ENCODE peak calls at places on chromosomes 4 and X, in five cellular contexts. Z is breast epithelium, F is suprapubic skin, G is IMR-90, V is heart right ventricle. S is an unnamed sample. For H3K4me1, the result is how much of the 10 kb centered on the place peaks cover.

GRCh38 chrX:40248822-40249221 is 151.1 kb upstream of the BCOR start:
- DNase-seq in Z (no peak), G (no peak), V (no peak), F (no peak), S (no peak)

GRCh38 chrX:20519077-20519617 is 252.4 kb upstream of the RPS6KA3 start:
- DNase-seq in V (no peak), G (no peak), Z (no peak), F (no peak), S (no peak)

GRCh38 chr4:177583000-177583399 is 140.8 kb upstream of the AGA start:
- DNase-seq in Z (no peak), V (no peak), G (peak), F (no peak), S (no peak)

GRCh38 chr4:53014881-53015280 is 152.8 kb downstream of the RASL11B start:
- DNase-seq in V (no peak), F (no peak), Z (no peak), G (peak), S (no peak)

GRCh38 chr4:95921470-95921869 is 81.6 kb downstream of the PDHA2 start:
- DNase-seq in Z (no peak), G (no peak), V (no peak), F (no peak), S (no peak)

GRCh38 chr4:39932776-39933402 is 44.8 kb downstream of the PDS5A start:
- DNase-seq in V (no peak), Z (no peak), G (no peak), F (no peak), S (no peak)

GRCh38 chrX:25105251-25105650 is 89.5 kb upstream of the ARX start:
- DNase-seq in F (no peak), G (no peak), V (no peak), Z (no peak), S (no peak)

GRCh38 chrX:16683007-16683664 is 29.3 kb downstream of the CTPS2 start:
- DNase-seq in G (no peak), F (no peak), Z (no peak), V (no peak), S (no peak)

GRCh38 chrX:38282044-38282443 is 45.3 kb downstream of the RPGR start:
- DNase-seq in V (peak), F (no peak), G (no peak), Z (no peak), S (no peak)

GRCh38 chrX:11756354-11757318 is 1.4 kb upstream of the MSL3 start:
- DNase-seq in F (no peak), G (no peak), Z (no peak), V (no peak), S (no peak)

GRCh38 chr4:181685911-181686310 is 557.3 kb upstream of the TENM3 start:
- DNase-seq in Z (no peak), G (peak), F (no peak), V (no peak), S (no peak)

GRCh38 chrX:48467331-48467761 is 2.7 kb downstream of the SLC38A5 start:
- DNase-seq in V (no peak), Z (no peak), G (no peak), F (no peak), S (no peak)

GRCh38 chrX:100098660-100099375 is 311.3 kb downstream of the PCDH19 start:
- DNase-seq in G (no peak), Z (no peak), F (no peak), V (no peak), S (no peak)

GRCh38 chrX:31483336-31483735 is 411.5 kb upstream of the FTHL17 start:
- DNase-seq in Z (no peak), G (peak), F (no peak), V (no peak), S (no peak)

GRCh38 chr4:29079260-29079659 is 1640.9 kb upstream of the PCDH7 start:
- DNase-seq in F (no peak), Z (no peak), G (no peak), V (no peak), S (no peak)

GRCh38 chr4:78058591-78059523 is 1.7 kb downstream of the FRAS1 start:
- DNase-seq in F (peak), Z (no peak), G (no peak), V (peak), S (peak)

GRCh38 chr4:72951628-72952027 is 117.9 kb downstream of the COX18 start:
- DNase-seq in Z (no peak), G (no peak), V (no peak), F (no peak), S (no peak)

GRCh38 chr4:44194365-44194764 is 254.2 kb downstream of the KCTD8 start:
- DNase-seq in Z (no peak), G (no peak), V (no peak), F (no peak), S (no peak)

GRCh38 chr4:10033191-10033881 is 12.0 kb upstream of the SLC2A9 start:
- DNase-seq in Z (no peak), F (peak), V (no peak), G (peak), S (no peak)

GRCh38 chr4:14092741-14093140 is 465.2 kb upstream of the BOD1L1 start:
- DNase-seq in Z (no peak), G (no peak), F (no peak), V (no peak), S (no peak)

GRCh38 chrX:113473418-113473817 is 632.8 kb upstream of the AMOT start:
- DNase-seq in V (no peak), Z (no peak), G (no peak), F (no peak), S (no peak)

GRCh38 chr4:122776916-122777315 is 44.4 kb downstream of the BBS12 start:
- DNase-seq in G (no peak), Z (no peak), V (no peak), F (no peak), S (no peak)

GRCh38 chr4:119135721-119136121 is at the start of gene MYOZ2:
- DNase-seq in V (no peak), F (no peak), G (peak), Z (no peak), S (no peak)

GRCh38 chr4:71472946-71473345 is 134.1 kb downstream of the SLC4A4 start:
- DNase-seq in F (no peak), G (peak), Z (no peak), V (no peak), S (no peak)

GRCh38 chr4:24657768-24658617 is 73.6 kb upstream of the DHX15 start:
- DNase-seq in Z (peak), F (no peak), V (peak), G (peak), S (no peak)

GRCh38 chr4:155009288-155009687 is 199.1 kb upstream of the NPY2R start:
- DNase-seq in V (no peak), F (no peak), Z (no peak), G (no peak), S (no peak)

GRCh38 chr4:153223418-153223792 is 19.2 kb downstream of the TRIM2 start:
- DNase-seq in V (no peak), F (no peak), G (no peak), Z (no peak), S (no peak)

GRCh38 chrX:10109695-10110094 is 47.1 kb upstream of the CLCN4 start:
- DNase-seq in V (peak), F (no peak), G (no peak), Z (no peak), S (no peak)

GRCh38 chrX:739611-740010 is 109.0 kb downstream of the SHOX start:
- DNase-seq in Z (no peak), F (no peak), G (no peak), V (no peak), S (no peak)

GRCh38 chr4:28211714-28212470 is 1351.3 kb downstream of the STIM2 start:
- DNase-seq in V (no peak), F (no peak), Z (no peak), G (peak), S (no peak)

GRCh38 chrX:1537031-1537715 is at the start of gene P2RY8:
- DNase-seq in F (peak), Z (no peak), G (no peak), V (peak), S (peak)

GRCh38 chr4:1537410-1538095 is 131.3 kb upstream of the NKX1-1 start:
- DNase-seq in Z (no peak), G (no peak), F (no peak), V (peak), S (no peak)

GRCh38 chr4:71360844-71361243 is 22.0 kb downstream of the SLC4A4 start:
- DNase-seq in V (no peak), F (no peak), Z (no peak), G (no peak), S (no peak)

GRCh38 chr4:82381235-82381634 is 7.4 kb upstream of the HNRNPD start:
- DNase-seq in G (no peak), Z (no peak), V (no peak), F (no peak), S (no peak)

GRCh38 chr4:70873216-70873615 is 29.0 kb upstream of the MOB1B start:
- DNase-seq in Z (no peak), G (no peak), V (no peak), F (no peak), S (no peak)

GRCh38 chrX:68695206-68695845 is 47.9 kb downstream of the STARD8 start:
- DNase-seq in Z (no peak), G (no peak), F (no peak), V (no peak), S (no peak)

GRCh38 chrX:133171962-133172708 is 46.0 kb downstream of the TFDP3 start:
- DNase-seq in F (no peak), Z (no peak), V (no peak), G (no peak), S (no peak)

GRCh38 chrX:40625294-40625693 is 2.1 kb downstream of the MPC1L start:
- DNase-seq in F (no peak), V (no peak), G (no peak), Z (no peak), S (no peak)

GRCh38 chr4:77852892-77853495 is 9.6 kb upstream of the MRPL1 start:
- DNase-seq in G (no peak), V (no peak), Z (no peak), F (no peak), S (no peak)

DNA sequence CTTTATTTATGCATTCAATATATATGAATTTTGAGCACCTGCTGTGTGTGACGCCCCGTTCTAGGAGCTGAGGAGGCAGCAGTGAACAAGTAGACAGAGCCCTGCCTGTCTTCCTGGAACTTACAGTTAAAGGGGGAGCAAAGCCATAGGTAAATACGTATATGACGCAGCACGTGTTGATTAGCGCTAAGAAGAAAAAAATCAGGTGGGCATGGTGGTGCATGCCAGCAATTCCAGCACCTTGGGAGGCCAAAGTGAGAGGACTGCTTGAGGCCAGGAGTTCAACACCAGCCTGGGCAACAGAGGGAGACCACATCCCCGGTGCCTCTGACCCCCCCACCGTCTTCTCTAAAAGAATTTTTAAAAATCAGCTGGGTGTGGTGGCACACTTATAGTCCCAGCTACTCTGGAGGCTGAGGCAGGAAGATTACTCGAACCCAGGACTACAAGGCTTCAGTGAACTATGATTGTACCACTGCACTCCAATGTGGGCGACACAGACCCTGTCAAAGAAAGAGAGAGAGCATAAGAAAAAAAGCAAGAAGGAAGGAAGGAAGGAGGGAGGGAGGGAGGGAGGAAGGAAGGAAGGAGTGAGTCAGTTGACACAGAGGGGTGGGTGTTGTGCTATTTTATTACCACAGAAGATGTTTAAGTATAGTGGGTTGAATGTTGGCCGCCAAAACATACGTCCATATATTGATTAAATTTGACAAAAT is 5.4 kb upstream of the KIAA0232 start:
- DNase-seq in G (no peak), Z (no peak), F (no peak), V (no peak), S (no peak)
- H3K4me1 ChIP-seq in G (under half), Z (under half), F (under half), V (under half), S (under half)

DNA sequence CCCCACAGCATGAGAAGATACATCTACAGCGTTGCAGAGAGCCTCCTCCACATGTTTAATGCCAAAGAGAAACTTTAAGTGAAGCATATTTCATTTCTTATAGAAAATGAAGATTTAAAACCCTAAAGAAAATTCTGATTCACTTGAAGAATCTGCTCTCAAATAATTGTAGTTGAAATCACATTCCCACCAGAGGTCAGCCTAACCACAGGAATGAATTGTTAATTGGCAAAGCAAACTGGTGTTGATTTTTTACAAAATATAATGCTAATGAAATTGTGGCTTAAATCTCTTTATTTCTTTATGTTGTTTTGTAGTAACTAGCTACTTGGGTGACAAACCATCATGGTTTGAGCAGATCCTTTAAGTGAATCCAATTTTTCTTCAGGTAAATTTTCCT is 31.1 kb upstream of the WDR17 start:
- DNase-seq in F (no peak), G (peak), V (no peak), Z (no peak), S (no peak)
- TF ChIP-seq CTCF in F (no peak), G (peak), V (peak), Z (no peak), S (peak)

DNA sequence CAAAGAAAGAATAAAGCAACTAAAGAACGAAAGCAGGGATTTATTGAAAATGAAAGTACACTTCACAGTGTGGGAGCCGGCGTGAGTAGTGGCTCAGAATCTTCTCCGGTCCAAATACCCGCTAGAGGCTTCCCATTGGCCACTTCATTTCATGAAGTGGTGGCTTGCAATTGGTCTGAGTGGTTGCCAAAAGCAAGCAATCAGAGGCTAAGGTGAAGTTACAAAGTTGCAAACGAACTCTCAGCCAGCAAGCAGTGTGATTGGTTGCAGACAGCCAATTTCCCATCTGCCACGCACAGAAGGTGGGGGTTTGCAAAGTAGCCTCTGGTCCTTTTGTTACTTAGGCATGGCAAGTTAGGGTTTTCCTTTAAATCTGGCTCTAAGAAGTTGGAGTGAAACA is 6.7 kb upstream of the CLOCK start:
- DNase-seq in G (no peak), Z (no peak), F (no peak), V (no peak), S (no peak)
- H3K4me3 ChIP-seq in G (no peak), Z (peak), F (peak), V (peak), S (peak)

DNA sequence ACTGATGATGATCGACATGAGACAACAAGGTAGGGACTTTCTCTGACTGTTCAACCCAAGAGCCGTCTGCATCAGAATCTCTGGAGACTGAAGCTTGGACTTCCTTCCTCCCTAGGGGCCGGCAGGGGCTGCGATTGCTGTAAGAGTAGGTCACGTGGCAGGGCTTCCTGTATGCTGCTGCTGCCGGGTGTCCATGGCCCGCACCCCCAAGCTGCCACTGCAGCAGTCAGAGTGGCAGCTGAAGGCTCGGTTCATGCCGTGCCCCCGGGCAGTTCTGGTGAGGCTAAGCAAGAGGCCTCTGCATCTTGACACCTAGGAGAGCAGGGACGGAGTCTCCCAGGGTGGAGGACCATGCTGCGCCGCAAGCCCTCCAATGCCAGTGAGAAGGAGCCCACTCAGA is at the start of gene SASH3:
- DNase-seq in Z (no peak), V (peak), G (no peak), F (no peak), S (peak)
- H3K4me1 ChIP-seq in Z (under half), V (under half), G (under half), F (under half), S (under half)

GRCh38 chr4:176540814-176541213 is 221.0 kb downstream of the SPCS3 start:
- DNase-seq in V (no peak), Z (no peak), G (no peak), F (no peak), S (no peak)

GRCh38 chr4:176534566-176534965 is 214.8 kb downstream of the SPCS3 start:
- DNase-seq in G (peak), F (no peak), Z (no peak), V (no peak), S (no peak)

GRCh38 chr4:176539091-176539784 is 219.5 kb downstream of the SPCS3 start:
- DNase-seq in G (peak), V (no peak), Z (no peak), F (no peak), S (no peak)

GRCh38 chr4:176539785-176540175 is 220.0 kb downstream of the SPCS3 start:
- DNase-seq in F (no peak), G (peak), Z (no peak), V (no peak), S (no peak)

GRCh38 chr4:176538217-176538925 is 218.6 kb downstream of the SPCS3 start:
- DNase-seq in F (no peak), Z (no peak), V (no peak), G (peak), S (no peak)
- TF ChIP-seq CTCF in F (no peak), Z (no peak), V (no peak), G (no peak), S (no peak)

DNA sequence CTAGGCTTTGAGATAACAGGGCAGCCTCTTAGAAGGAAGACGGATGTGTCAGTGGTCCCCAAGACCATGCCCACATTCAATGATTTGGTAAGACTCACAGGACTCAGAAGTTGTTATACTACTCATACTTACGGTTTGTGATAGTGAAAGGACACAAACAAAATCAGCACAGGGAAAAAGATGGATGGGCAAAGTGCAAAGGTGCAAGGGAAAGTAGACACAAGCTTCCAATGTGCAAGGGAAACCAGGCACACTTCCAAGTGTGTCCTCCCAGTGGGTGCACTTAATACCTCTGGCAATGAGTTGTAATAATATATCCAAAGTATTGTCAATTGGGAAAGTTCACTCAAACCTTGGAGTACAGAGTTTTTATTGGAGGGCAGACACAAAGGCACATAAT is 53.8 kb upstream of the VCX start:
- DNase-seq in G (no peak), Z (no peak), V (no peak), F (no peak), S (no peak)
- H3K4me3 ChIP-seq in G (no peak), Z (no peak), V (no peak), F (no peak), S (no peak)

GRCh38 chr4:152075253-152075928 is 314.6 kb upstream of the GATB start:
- DNase-seq in F (no peak), V (no peak), G (no peak), Z (no peak), S (no peak)
- H3K4me1 ChIP-seq in F (under half), V (under half), G (under half), Z (under half), S (under half)

S was measured in upper lobe of right lung.